ENCODE peak calls at places on chromosomes 7 and 10, in four cellular contexts. M is B cell, U is anterior cingulate cortex, N is C1 segment of cervical spinal cord. F is an unnamed sample.

GRCh38 chr7:45700556-45700955 is 126.4 kb downstream of the ADCY1 start:
- DNase-seq in U (no peak), N (no peak), M (no peak), F (no peak)

GRCh38 chr10:4719671-4720070 is 106.3 kb upstream of the AKR1E2 start:
- DNase-seq in M (no peak), U (no peak), N (no peak), F (no peak)

GRCh38 chr10:118922972-118923371 is 106.5 kb upstream of the NANOS1 start:
- DNase-seq in N (no peak), U (no peak), M (no peak), F (no peak)

GRCh38 chr7:98286093-98286525 is 4.6 kb downstream of the BRI3 start:
- DNase-seq in M (no peak), N (no peak), U (no peak), F (no peak)

GRCh38 chr7:152511736-152512135 is 75.9 kb upstream of the KMT2C start:
- DNase-seq in U (no peak), N (no peak), M (no peak), F (no peak)

GRCh38 chr7:37372750-37373149 is 75.9 kb downstream of the ELMO1 start:
- DNase-seq in U (no peak), M (no peak), N (no peak), F (no peak)

GRCh38 chr10:83212632-83213349 is 926.5 kb upstream of the GHITM start:
- DNase-seq in N (no peak), U (no peak), M (no peak), F (no peak)

GRCh38 chr10:17599089-17599488 is 18.1 kb downstream of the HACD1 start:
- DNase-seq in M (no peak), U (no peak), N (no peak), F (no peak)

GRCh38 chr7:157690833-157691382 is 354.1 kb downstream of the DNAJB6 start:
- DNase-seq in M (no peak), U (peak; percentile 64), N (no peak), F (peak; percentile 93)

GRCh38 chr10:103917326-103918052 is 495 bp downstream of the STN1 start:
- DNase-seq in N (no peak), M (no peak), U (no peak), F (peak; percentile 42)

GRCh38 chr7:134847834-134848233 is 68.4 kb downstream of the CALD1 start:
- DNase-seq in N (no peak), M (no peak), U (no peak), F (no peak)

GRCh38 chr7:28347462-28347861 is 64.9 kb upstream of the CREB5 start:
- DNase-seq in M (no peak), N (no peak), U (no peak), F (no peak)

GRCh38 chr7:30433082-30433481 is 45.5 kb downstream of the NOD1 start:
- DNase-seq in U (peak; percentile 27), M (peak; percentile 17), N (peak; percentile 44), F (peak; percentile 36)

GRCh38 chr10:84076047-84076388 is 63.3 kb upstream of the GHITM start:
- DNase-seq in N (no peak), M (no peak), U (no peak), F (no peak)

GRCh38 chr7:5143935-5144903 is 45.8 kb upstream of the WIPI2 start:
- DNase-seq in U (peak; percentile 49), N (no peak), M (peak; percentile 70), F (no peak)

GRCh38 chr10:131831561-131831960 is 69.2 kb upstream of the PPP2R2D start:
- DNase-seq in M (no peak), U (no peak), N (no peak), F (no peak)

GRCh38 chr10:29811751-29812427 is 177.1 kb upstream of the SVIL start:
- DNase-seq in M (no peak), N (no peak), U (peak; percentile 12), F (no peak)

GRCh38 chr7:81482600-81483186 is 287.2 kb downstream of the HGF start:
- DNase-seq in N (no peak), U (no peak), M (peak; percentile 8), F (no peak)

F was measured in H9.